ENCODE peak calls at places on chromosome 20, in seven cellular contexts. T is GM20000; F is ELF-1; C is HTR-8/SVneo; W is activated CD4-positive, alpha-beta memory T cell treated with anti-CD3 and anti-CD28 coated beads, Interleukin-2, amount 10 ng/mL, durations not matched to agents 7 days and 5 days; E is ovary; S is CD8-positive, alpha-beta memory T cell. Z is an unnamed sample.

GRCh38 chr20:49642808-49643207 is 70.9 kb downstream of the B4GALT5 start:
- DNase-seq in S (no peak), T (no peak), E (no peak), F (no peak), W (no peak), C (no peak), Z (no peak)

GRCh38 chr20:14707865-14708574 is 370.6 kb upstream of the FLRT3 start:
- DNase-seq in W (no peak), F (no peak), C (no peak), S (no peak), E (no peak), T (no peak), Z (no peak)

GRCh38 chr20:36273414-36274247 is 32.5 kb upstream of the DLGAP4 start:
- DNase-seq in T (peak; percentile 44), C (peak; percentile 29), F (peak; percentile 54), S (no peak), W (peak; percentile 24), E (no peak), Z (no peak)

GRCh38 chr20:38089500-38089899 is 56.0 kb downstream of the RPRD1B start:
- DNase-seq in W (no peak), S (no peak), F (no peak), T (no peak), C (no peak), E (no peak), Z (no peak)

GRCh38 chr20:8635048-8635572 is 433.8 kb upstream of the PLCB4 start:
- DNase-seq in S (no peak), E (no peak), T (no peak), F (no peak), C (no peak), W (no peak), Z (no peak)

GRCh38 chr20:17558154-17558940 is 11.5 kb upstream of the DSTN start:
- DNase-seq in T (no peak), E (no peak), S (no peak), C (peak; percentile 79), W (peak; percentile 22), F (peak; percentile 57), Z (peak; percentile 46)

GRCh38 chr20:53875452-53875851 is 194.9 kb downstream of the BCAS1 start:
- DNase-seq in E (no peak), T (no peak), S (no peak), W (no peak), F (no peak), C (no peak), Z (no peak)

GRCh38 chr20:20860078-20860806 is 147.8 kb upstream of the RALGAPA2 start:
- DNase-seq in S (peak; percentile 78), F (peak; percentile 89), T (peak; percentile 79), W (peak; percentile 82), C (peak; percentile 71), E (peak; percentile 78), Z (peak; percentile 18)